ENCODE peak calls at places on chromosome 2, in eight cellular contexts. One of them, this sample, is unnamed.

GRCh38 chr2:40105593-40105992 is 326.5 kb upstream of the THUMPD2 start:
- DNase-seq in neuronal stem cell: no peak
- DNase-seq in Ammon's horn: no peak
- DNase-seq in GM23338: no peak
- DNase-seq in aorta: no peak
- DNase-seq in uterus: no peak
- DNase-seq in LHCN-M2: peak; percentile 97
- DNase-seq in T follicular helper cell: no peak
- DNase-seq in this sample: no peak

GRCh38 chr2:54609647-54610046 is 113.8 kb upstream of the EML6 start:
- DNase-seq in neuronal stem cell: no peak
- DNase-seq in Ammon's horn: no peak
- DNase-seq in GM23338: no peak
- DNase-seq in aorta: no peak
- DNase-seq in uterus: no peak
- DNase-seq in LHCN-M2: no peak
- DNase-seq in T follicular helper cell: no peak
- DNase-seq in this sample: no peak

GRCh38 chr2:45812039-45812500 is 160.6 kb downstream of the PRKCE start:
- DNase-seq in neuronal stem cell: no peak
- DNase-seq in Ammon's horn: no peak
- DNase-seq in GM23338: no peak
- DNase-seq in aorta: no peak
- DNase-seq in uterus: no peak
- DNase-seq in LHCN-M2: peak; percentile 28
- DNase-seq in T follicular helper cell: no peak
- DNase-seq in this sample: no peak

GRCh38 chr2:226079677-226080076 is 680.2 kb downstream of the NYAP2 start:
- DNase-seq in neuronal stem cell: no peak
- DNase-seq in Ammon's horn: no peak
- DNase-seq in GM23338: no peak
- DNase-seq in aorta: no peak
- DNase-seq in uterus: peak; percentile 28
- DNase-seq in LHCN-M2: peak; percentile 81
- DNase-seq in T follicular helper cell: no peak
- DNase-seq in this sample: no peak

GRCh38 chr2:241563571-241563980 is 5.0 kb downstream of the BOK start:
- DNase-seq in neuronal stem cell: no peak
- DNase-seq in Ammon's horn: no peak
- DNase-seq in GM23338: no peak
- DNase-seq in aorta: no peak
- DNase-seq in uterus: no peak
- DNase-seq in LHCN-M2: no peak
- DNase-seq in T follicular helper cell: no peak
- DNase-seq in this sample: no peak

GRCh38 chr2:38192976-38193375 is 117.0 kb upstream of the CYP1B1 start:
- DNase-seq in neuronal stem cell: no peak
- DNase-seq in Ammon's horn: no peak
- DNase-seq in GM23338: peak; percentile 51
- DNase-seq in aorta: no peak
- DNase-seq in uterus: no peak
- DNase-seq in LHCN-M2: no peak
- DNase-seq in T follicular helper cell: no peak
- DNase-seq in this sample: no peak

GRCh38 chr2:46922606-46923005 is 7.0 kb upstream of the MCFD2 start:
- DNase-seq in neuronal stem cell: no peak
- DNase-seq in Ammon's horn: no peak
- DNase-seq in GM23338: no peak
- DNase-seq in aorta: no peak
- DNase-seq in uterus: no peak
- DNase-seq in LHCN-M2: no peak
- DNase-seq in T follicular helper cell: no peak
- DNase-seq in this sample: no peak

GRCh38 chr2:191369034-191369433 is 123.8 kb downstream of the MYO1B start:
- DNase-seq in neuronal stem cell: no peak
- DNase-seq in Ammon's horn: no peak
- DNase-seq in GM23338: no peak
- DNase-seq in aorta: no peak
- DNase-seq in uterus: no peak
- DNase-seq in LHCN-M2: no peak
- DNase-seq in T follicular helper cell: no peak
- DNase-seq in this sample: no peak

GRCh38 chr2:101463885-101464653 is 10.8 kb downstream of the RFX8 start:
- DNase-seq in neuronal stem cell: no peak
- DNase-seq in Ammon's horn: no peak
- DNase-seq in GM23338: no peak
- DNase-seq in aorta: no peak
- DNase-seq in uterus: peak; percentile 34
- DNase-seq in LHCN-M2: peak; percentile 100
- DNase-seq in T follicular helper cell: no peak
- DNase-seq in this sample: no peak

GRCh38 chr2:217625475-217626245 is 377.1 kb downstream of the TNS1 start:
- DNase-seq in neuronal stem cell: no peak
- DNase-seq in Ammon's horn: no peak
- DNase-seq in GM23338: no peak
- DNase-seq in aorta: no peak
- DNase-seq in uterus: peak; percentile 72
- DNase-seq in LHCN-M2: peak; percentile 62
- DNase-seq in T follicular helper cell: no peak
- DNase-seq in this sample: no peak

GRCh38 chr2:28273751-28274150 is 118.9 kb upstream of the FOSL2 start:
- DNase-seq in neuronal stem cell: no peak
- DNase-seq in Ammon's horn: no peak
- DNase-seq in GM23338: no peak
- DNase-seq in aorta: no peak
- DNase-seq in uterus: no peak
- DNase-seq in LHCN-M2: no peak
- DNase-seq in T follicular helper cell: no peak
- DNase-seq in this sample: no peak

This sample was measured in activated T-helper 1 cell treated with Interleukin-2 at 50 U/mL for 16 hours.